ENCODE peak calls at places on chromosomes 7 and 10, in five cellular contexts. T, X, M, R and Q are unnamed samples.
A peak's percentile ranks its signal among the peaks of the same experiment; 100 is the strongest.

GRCh38 chr10:122494833-122495232 is 33.5 kb downstream of the HTRA1 start:
- DNase-seq in T (peak; percentile 72), X (no peak), M (no peak), R (peak; percentile 79), Q (no peak)

GRCh38 chr7:138137423-138138171 is 61.3 kb downstream of the AKR1D1 start:
- DNase-seq in T (no peak), X (no peak), M (no peak), R (no peak), Q (no peak)

GRCh38 chr7:18607025-18607424 is 111.5 kb downstream of the HDAC9 start:
- DNase-seq in T (no peak), X (no peak), M (no peak), R (peak; percentile 34), Q (no peak)

GRCh38 chr7:84686373-84686772 is 491.8 kb upstream of the SEMA3A start:
- DNase-seq in T (no peak), X (no peak), M (no peak), R (no peak), Q (no peak)

GRCh38 chr7:88243345-88243909 is 23.6 kb upstream of the SRI start:
- DNase-seq in T (no peak), X (peak; percentile 79), M (no peak), R (peak; percentile 74), Q (no peak)

GRCh38 chr7:139737221-139738100 is 40.3 kb downstream of the HIPK2 start:
- DNase-seq in T (peak; percentile 58), X (no peak), M (peak; percentile 40), R (no peak), Q (peak; percentile 32)

GRCh38 chr10:117240730-117241529 is at the start of gene SLC18A2:
- DNase-seq in T (no peak), X (no peak), M (no peak), R (peak; percentile 9), Q (no peak)

GRCh38 chr10:101438881-101439391 is 85.0 kb downstream of the BTRC start:
- DNase-seq in T (no peak), X (no peak), M (no peak), R (no peak), Q (no peak)

GRCh38 chr7:116691664-116692063 is 19.7 kb downstream of the MET start:
- DNase-seq in T (no peak), X (no peak), M (no peak), R (peak; percentile 55), Q (no peak)

GRCh38 chr10:12668634-12669033 is 319.3 kb downstream of the CAMK1D start:
- DNase-seq in T (no peak), X (no peak), M (no peak), R (no peak), Q (no peak)

GRCh38 chr10:97016728-97017473 is 168.9 kb downstream of the SLIT1 start:
- DNase-seq in T (no peak), X (no peak), M (peak; percentile 75), R (peak; percentile 13), Q (peak; percentile 45)